ENCODE peak calls at places on chromosomes 6 and 20, in ten cellular contexts. Y, F, L, J, B, O, W, M, C and H are unnamed samples.

GRCh38 chr6:236519-236918 is 55.8 kb upstream of the DUSP22 start:
- DNase-seq in M (no peak), J (no peak), B (no peak), F (no peak), W (no peak), Y (no peak), C (no peak), L (no peak), O (no peak), H (no peak)

GRCh38 chr6:135655055-135655454 is 157.5 kb upstream of the AHI1 start:
- DNase-seq in F (no peak), Y (no peak), J (no peak), C (no peak), B (no peak), M (no peak), O (no peak), W (no peak), L (no peak), H (no peak)

GRCh38 chr6:52388790-52389189 is 26.8 kb downstream of the PAQR8 start:
- DNase-seq in L (no peak), M (no peak), W (no peak), Y (no peak), B (no peak), O (no peak), F (no peak), J (no peak), C (no peak), H (no peak)

GRCh38 chr6:163241668-163242067 is 172.8 kb upstream of the QKI start:
- DNase-seq in C (no peak), Y (no peak), F (no peak), L (no peak), W (no peak), O (no peak), M (no peak), J (no peak), B (no peak), H (no peak)

GRCh38 chr20:22684072-22684762 is 99.8 kb upstream of the FOXA2 start:
- DNase-seq in C (peak; percentile 59), O (peak; percentile 57), F (peak; percentile 26), B (peak; percentile 22), W (peak; percentile 63), J (peak; percentile 71), M (no peak), Y (peak; percentile 57), L (no peak), H (peak; percentile 41)

GRCh38 chr20:35431621-35432429 is 6.2 kb downstream of the GDF5 start:
- DNase-seq in B (no peak), Y (no peak), F (no peak), L (no peak), M (no peak), W (no peak), O (no peak), J (no peak), C (no peak), H (no peak)

GRCh38 chr6:827431-827830 is 134.5 kb upstream of the EXOC2 start:
- DNase-seq in L (no peak), J (no peak), C (no peak), M (no peak), W (no peak), B (no peak), F (no peak), O (no peak), Y (no peak), H (no peak)

GRCh38 chr6:53441761-53442160 is 93.0 kb upstream of the ELOVL5 start:
- DNase-seq in C (no peak), B (no peak), Y (no peak), J (no peak), F (no peak), W (peak; percentile 51), M (no peak), L (no peak), O (no peak), H (no peak)

GRCh38 chr20:61317966-61318520 is 66.0 kb downstream of the CDH4 start:
- DNase-seq in W (peak; percentile 34), J (no peak), O (no peak), B (no peak), Y (no peak), M (no peak), F (no peak), L (no peak), C (no peak), H (no peak)

DNA sequence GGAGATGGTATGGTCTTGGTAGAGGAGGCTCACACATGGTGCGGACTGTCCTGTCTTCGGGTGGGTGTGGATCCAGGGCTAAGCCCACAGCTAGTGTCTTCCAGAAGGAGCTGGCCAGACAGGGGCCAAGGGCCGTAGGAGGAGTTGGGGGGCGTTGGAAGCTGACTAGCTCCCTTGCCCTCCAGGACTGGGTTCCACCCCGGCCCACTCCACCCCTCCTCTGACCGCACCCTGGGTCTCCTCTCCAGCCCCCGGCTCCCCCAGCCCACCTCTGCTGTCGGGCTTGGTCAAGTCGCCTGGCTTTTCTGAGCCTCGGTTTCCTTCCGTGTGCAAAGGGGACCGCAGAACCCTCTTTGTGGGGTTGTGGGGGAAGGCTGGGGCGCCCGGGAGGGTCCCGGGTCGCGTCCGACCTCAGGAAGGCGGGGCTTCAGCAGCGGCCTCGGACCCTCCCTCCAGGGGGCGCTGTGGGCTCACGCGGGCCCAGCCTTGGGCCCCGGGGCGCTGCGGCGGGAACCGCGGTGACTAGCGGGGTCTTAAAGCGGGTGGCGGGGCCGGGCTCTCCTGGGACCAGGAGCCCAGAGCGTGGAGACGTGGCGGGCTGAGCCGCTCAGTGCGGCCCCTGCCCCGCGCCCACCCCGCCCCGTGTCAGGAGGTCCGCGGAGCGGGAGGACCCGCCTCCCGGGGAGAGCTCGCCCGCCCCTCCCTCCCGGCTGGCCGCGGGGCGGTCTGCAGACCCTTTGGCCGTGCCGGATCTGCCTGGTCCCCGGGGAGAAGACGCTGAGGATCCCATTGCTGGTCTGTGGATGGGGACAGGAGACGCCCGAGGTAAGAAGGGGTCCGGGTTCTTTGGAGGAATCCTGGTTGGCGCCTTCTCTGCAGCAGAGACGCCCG is 5.4 kb downstream of the NPBWR2 start:
- DNase-seq in W (no peak), O (peak; percentile 41), C (no peak), J (peak; percentile 74), L (peak; percentile 61), B (peak; percentile 50), F (no peak), Y (peak; percentile 31), M (no peak), H (no peak)
- H3K4me3 ChIP-seq in W (no peak overlapping the region), O (peak overlapping the region; percentile 50), C (no peak overlapping the region), J (peak overlapping the region; percentile 35), L (peak overlapping the region; percentile 39), B (no peak overlapping the region), F (no peak overlapping the region), Y (peak overlapping the region; percentile 46), M (peak overlapping the region; percentile 43), H (peak overlapping the region; percentile 24)

GRCh38 chr20:57783956-57784837 is 74.4 kb upstream of the PMEPA1 start:
- DNase-seq in C (no peak), L (no peak), F (no peak), J (no peak), B (no peak), W (no peak), O (no peak), M (no peak), Y (no peak), H (no peak)
- H3K4me3 ChIP-seq in C (no peak overlapping the region), L (no peak overlapping the region), F (no peak overlapping the region), J (no peak overlapping the region), B (no peak overlapping the region), W (no peak overlapping the region), O (no peak overlapping the region), M (no peak overlapping the region), Y (no peak overlapping the region), H (no peak overlapping the region)

GRCh38 chr6:138107752-138108592 is 753 bp upstream of the PERP start:
- DNase-seq in Y (peak; percentile 16), M (no peak), O (peak; percentile 86), F (no peak), W (no peak), B (peak; percentile 44), J (no peak), L (no peak), C (no peak), H (no peak)
- H3K4me3 ChIP-seq in Y (peak overlapping the region; percentile 78), M (peak overlapping the region; percentile 78), O (peak overlapping the region; percentile 78), F (peak overlapping the region; percentile 65), W (peak overlapping the region; percentile 68), B (peak overlapping the region; percentile 69), J (peak overlapping the region; percentile 70), L (peak overlapping the region; percentile 56), C (peak overlapping the region; percentile 78), H (no peak overlapping the region)

DNA sequence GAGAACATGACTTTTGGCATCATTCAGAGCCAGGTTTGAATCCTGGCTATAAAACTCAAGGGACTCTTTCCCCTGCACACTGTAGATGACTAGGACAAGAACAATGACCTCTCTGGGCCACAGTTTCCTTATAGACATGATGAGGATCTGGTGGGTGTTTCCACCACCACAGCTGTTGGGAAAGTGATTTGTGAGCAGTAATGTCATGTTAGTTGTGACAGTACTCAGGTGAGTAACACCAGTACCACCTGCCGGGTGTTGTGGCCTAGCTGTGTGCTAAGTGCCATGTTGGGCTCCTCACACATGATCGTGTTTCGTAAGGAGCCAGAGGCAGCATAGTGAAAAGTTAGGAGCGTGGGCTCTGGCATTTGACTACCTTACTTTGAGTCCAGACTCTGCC is 24.1 kb downstream of the HM13 start:
- DNase-seq in L (no peak), J (no peak), F (no peak), O (no peak), C (no peak), W (no peak), Y (no peak), M (no peak), B (no peak), H (no peak)
- H3K4me3 ChIP-seq in L (no peak overlapping the region), J (no peak overlapping the region), F (no peak overlapping the region), O (no peak overlapping the region), C (no peak overlapping the region), W (no peak overlapping the region), Y (no peak overlapping the region), M (no peak overlapping the region), B (no peak overlapping the region), H (no peak overlapping the region)

DNA sequence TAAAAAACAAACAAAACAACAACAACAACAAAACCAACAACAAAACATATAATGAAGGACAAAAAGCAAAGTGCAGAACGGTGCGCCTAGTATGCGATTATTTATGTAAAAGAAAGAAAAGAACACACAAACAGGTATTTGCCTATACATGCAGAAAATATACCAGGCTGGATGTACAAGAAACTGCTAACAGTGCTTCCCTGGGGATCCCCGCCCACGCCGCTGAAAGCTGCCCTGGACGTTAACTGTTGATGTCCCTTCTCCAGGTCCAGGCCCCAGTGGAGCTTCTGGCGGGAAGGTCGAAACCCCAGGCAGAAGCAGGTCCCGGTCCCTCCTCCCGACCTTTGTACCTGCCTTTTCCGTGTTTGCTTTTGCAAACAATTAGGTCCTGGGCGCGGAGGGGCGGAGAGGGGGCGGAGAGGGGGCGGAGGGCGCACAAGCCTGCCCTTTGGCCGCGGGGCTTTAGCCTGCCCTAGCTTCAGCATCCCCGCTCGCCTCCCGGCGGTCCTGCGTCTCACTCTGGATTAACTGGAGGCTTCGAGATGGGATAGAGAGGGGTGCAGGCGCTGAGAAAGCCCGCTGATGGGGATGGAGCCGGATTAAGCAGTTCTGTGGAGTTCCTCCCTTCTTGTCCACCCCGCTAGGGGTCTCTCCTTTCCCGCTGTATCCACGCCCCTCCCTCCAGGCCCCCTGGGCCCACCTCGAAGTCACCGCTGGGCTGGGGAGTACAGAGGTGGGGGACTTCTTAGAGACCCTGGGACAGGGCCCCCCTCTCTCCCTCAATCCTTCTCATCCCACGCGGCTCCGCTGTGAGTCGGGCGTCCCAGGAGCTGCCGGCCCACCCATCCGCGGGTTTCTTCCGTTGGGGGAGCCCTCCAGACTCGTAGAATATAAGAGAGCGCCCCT is 8.2 kb upstream of the AHCY start:
- DNase-seq in B (no peak), Y (no peak), M (no peak), J (no peak), L (no peak), F (no peak), W (no peak), O (peak; percentile 86), C (peak; percentile 23), H (no peak)
- H3K4me3 ChIP-seq in B (no peak overlapping the region), Y (no peak overlapping the region), M (peak overlapping the region; percentile 27), J (no peak overlapping the region), L (no peak overlapping the region), F (no peak overlapping the region), W (no peak overlapping the region), O (peak overlapping the region; percentile 35), C (no peak overlapping the region), H (no peak overlapping the region)